ENCODE peak calls at places on chromosomes 13 and 19, in seven cellular contexts. One of them, this sample, is unnamed.

GRCh38 chr13:28531195-28531955 is 36.4 kb upstream of the FLT1 start:
- DNase-seq in H1: peak; percentile 27
- DNase-seq in mesenchymal stem cell: peak; percentile 50
- DNase-seq in H9: no peak
- DNase-seq in trophoblast cell: no peak
- DNase-seq in mesendoderm: peak; percentile 77
- DNase-seq in IMR-90: peak; percentile 30
- DNase-seq in this sample: peak; percentile 37

GRCh38 chr13:74187564-74187963 is 53.4 kb upstream of the KLF12 start:
- DNase-seq in mesenchymal stem cell: peak; percentile 27
- DNase-seq in trophoblast cell: peak; percentile 21
- DNase-seq in H1: no peak
- DNase-seq in H9: no peak
- DNase-seq in IMR-90: peak; percentile 42
- DNase-seq in mesendoderm: peak; percentile 28
- DNase-seq in this sample: no peak

GRCh38 chr13:23743717-23744116 is 145.5 kb downstream of the MIPEP start:
- DNase-seq in H9: no peak
- DNase-seq in trophoblast cell: no peak
- DNase-seq in IMR-90: no peak
- DNase-seq in mesenchymal stem cell: no peak
- DNase-seq in H1: no peak
- DNase-seq in mesendoderm: no peak
- DNase-seq in this sample: no peak

GRCh38 chr19:8366961-8367326 is 3.0 kb downstream of the ANGPTL4 start:
- DNase-seq in H1: no peak
- DNase-seq in trophoblast cell: no peak
- DNase-seq in H9: no peak
- DNase-seq in mesenchymal stem cell: no peak
- DNase-seq in mesendoderm: no peak
- DNase-seq in IMR-90: no peak
- DNase-seq in this sample: no peak

GRCh38 chr13:83215627-83216026 is 666.6 kb downstream of the SLITRK1 start:
- DNase-seq in H1: no peak
- DNase-seq in IMR-90: peak; percentile 81
- DNase-seq in trophoblast cell: no peak
- DNase-seq in H9: no peak
- DNase-seq in mesendoderm: no peak
- DNase-seq in mesenchymal stem cell: peak; percentile 52
- DNase-seq in this sample: no peak

GRCh38 chr13:36528105-36528504 is 95.8 kb downstream of the CCNA1 start:
- DNase-seq in mesenchymal stem cell: no peak
- DNase-seq in H9: no peak
- DNase-seq in mesendoderm: no peak
- DNase-seq in H1: no peak
- DNase-seq in IMR-90: no peak
- DNase-seq in trophoblast cell: no peak
- DNase-seq in this sample: no peak

GRCh38 chr13:113091211-113091771 is 14.3 kb upstream of the F7 start:
- DNase-seq in mesendoderm: no peak
- DNase-seq in H9: no peak
- DNase-seq in IMR-90: no peak
- DNase-seq in mesenchymal stem cell: no peak
- DNase-seq in H1: no peak
- DNase-seq in trophoblast cell: no peak
- DNase-seq in this sample: no peak

GRCh38 chr13:102710261-102710679 is 15.4 kb upstream of the METTL21C start:
- DNase-seq in mesenchymal stem cell: peak; percentile 7
- DNase-seq in IMR-90: peak; percentile 13
- DNase-seq in trophoblast cell: peak; percentile 77
- DNase-seq in H1: no peak
- DNase-seq in H9: no peak
- DNase-seq in mesendoderm: no peak
- DNase-seq in this sample: no peak

GRCh38 chr13:41562083-41562482 is 104.7 kb downstream of the RGCC start:
- DNase-seq in mesenchymal stem cell: peak; percentile 69
- DNase-seq in H1: no peak
- DNase-seq in H9: no peak
- DNase-seq in trophoblast cell: peak; percentile 22
- DNase-seq in IMR-90: peak; percentile 92
- DNase-seq in mesendoderm: no peak
- DNase-seq in this sample: no peak

GRCh38 chr13:50104493-50104892 is 89.2 kb downstream of the KCNRG start:
- DNase-seq in H1: no peak
- DNase-seq in trophoblast cell: no peak
- DNase-seq in IMR-90: peak; percentile 46
- DNase-seq in H9: no peak
- DNase-seq in mesenchymal stem cell: no peak
- DNase-seq in mesendoderm: peak; percentile 13
- DNase-seq in this sample: no peak

GRCh38 chr13:30334663-30335386 is 27.5 kb upstream of the KATNAL1 start:
- DNase-seq in mesenchymal stem cell: no peak
- DNase-seq in H1: no peak
- DNase-seq in trophoblast cell: peak; percentile 49
- DNase-seq in IMR-90: peak; percentile 4
- DNase-seq in mesendoderm: peak; percentile 58
- DNase-seq in H9: peak; percentile 43
- DNase-seq in this sample: peak; percentile 54

GRCh38 chr19:17125052-17125727 is 49.6 kb downstream of the MYO9B start:
- DNase-seq in IMR-90: peak; percentile 34
- DNase-seq in mesendoderm: no peak
- DNase-seq in H9: no peak
- DNase-seq in mesenchymal stem cell: no peak
- DNase-seq in trophoblast cell: no peak
- DNase-seq in H1: no peak
- DNase-seq in this sample: no peak

GRCh38 chr13:106034201-106034600 is 501.3 kb downstream of the EFNB2 start:
- DNase-seq in H9: no peak
- DNase-seq in IMR-90: no peak
- DNase-seq in H1: no peak
- DNase-seq in mesendoderm: peak; percentile 31
- DNase-seq in mesenchymal stem cell: peak; percentile 16
- DNase-seq in trophoblast cell: peak; percentile 30
- DNase-seq in this sample: no peak

GRCh38 chr19:21848706-21849105 is 12.7 kb upstream of the ZNF43 start:
- DNase-seq in mesenchymal stem cell: no peak
- DNase-seq in trophoblast cell: no peak
- DNase-seq in H1: no peak
- DNase-seq in mesendoderm: no peak
- DNase-seq in IMR-90: peak; percentile 31
- DNase-seq in H9: no peak
- DNase-seq in this sample: no peak

GRCh38 chr19:39407644-39408391 is 1.2 kb downstream of the ZFP36 start:
- DNase-seq in mesenchymal stem cell: peak; percentile 57
- DNase-seq in mesendoderm: no peak
- DNase-seq in H1: no peak
- DNase-seq in trophoblast cell: no peak
- DNase-seq in H9: no peak
- DNase-seq in IMR-90: no peak
- DNase-seq in this sample: no peak

GRCh38 chr19:52211926-52212571 is 22.2 kb downstream of the PPP2R1A start:
- DNase-seq in H9: no peak
- DNase-seq in mesenchymal stem cell: no peak
- DNase-seq in trophoblast cell: peak; percentile 57
- DNase-seq in mesendoderm: no peak
- DNase-seq in H1: no peak
- DNase-seq in IMR-90: no peak
- DNase-seq in this sample: no peak

GRCh38 chr13:51728972-51729371 is 75.0 kb downstream of the DHRS12 start:
- DNase-seq in mesendoderm: no peak
- DNase-seq in IMR-90: peak; percentile 92
- DNase-seq in H9: no peak
- DNase-seq in H1: no peak
- DNase-seq in mesenchymal stem cell: peak; percentile 92
- DNase-seq in trophoblast cell: peak; percentile 87
- DNase-seq in this sample: no peak

GRCh38 chr13:110705356-110705825 is 525 bp downstream of the CARS2 start:
- DNase-seq in mesendoderm: no peak
- DNase-seq in H1: no peak
- DNase-seq in trophoblast cell: no peak
- DNase-seq in mesenchymal stem cell: no peak
- DNase-seq in H9: no peak
- DNase-seq in IMR-90: no peak
- DNase-seq in this sample: no peak

GRCh38 chr13:35411059-35411744 is 65.3 kb downstream of the MAB21L1 start:
- DNase-seq in H9: no peak
- DNase-seq in mesendoderm: no peak
- DNase-seq in trophoblast cell: no peak
- DNase-seq in IMR-90: no peak
- DNase-seq in H1: no peak
- DNase-seq in mesenchymal stem cell: no peak
- DNase-seq in this sample: no peak

GRCh38 chr13:99393791-99394735 is 86.9 kb upstream of the GPR183 start:
- DNase-seq in H1: no peak
- DNase-seq in IMR-90: no peak
- DNase-seq in mesendoderm: no peak
- DNase-seq in trophoblast cell: no peak
- DNase-seq in mesenchymal stem cell: no peak
- DNase-seq in H9: no peak
- DNase-seq in this sample: no peak

GRCh38 chr19:18999016-18999758 is 34.1 kb downstream of the SUGP2 start:
- DNase-seq in H9: no peak
- DNase-seq in IMR-90: peak; percentile 58
- DNase-seq in H1: no peak
- DNase-seq in mesenchymal stem cell: no peak
- DNase-seq in trophoblast cell: no peak
- DNase-seq in mesendoderm: no peak
- DNase-seq in this sample: no peak

GRCh38 chr13:112374271-112374670 is 1.9 kb upstream of the SPACA7 start:
- DNase-seq in trophoblast cell: no peak
- DNase-seq in mesenchymal stem cell: no peak
- DNase-seq in H1: no peak
- DNase-seq in IMR-90: no peak
- DNase-seq in H9: no peak
- DNase-seq in mesendoderm: no peak
- DNase-seq in this sample: no peak

GRCh38 chr19:47113446-47114348 is at the start of gene ZC3H4:
- DNase-seq in mesendoderm: peak; percentile 96
- DNase-seq in IMR-90: peak; percentile 93
- DNase-seq in mesenchymal stem cell: peak; percentile 94
- DNase-seq in H1: peak; percentile 77
- DNase-seq in trophoblast cell: peak; percentile 95
- DNase-seq in H9: peak; percentile 94
- DNase-seq in this sample: peak; percentile 91

GRCh38 chr19:53355739-53356138 is 9.8 kb upstream of the ZNF525 start:
- DNase-seq in H1: no peak
- DNase-seq in IMR-90: no peak
- DNase-seq in H9: no peak
- DNase-seq in mesendoderm: no peak
- DNase-seq in trophoblast cell: no peak
- DNase-seq in mesenchymal stem cell: no peak
- DNase-seq in this sample: no peak

GRCh38 chr13:110398564-110399507 is 91.8 kb downstream of the COL4A2 start:
- DNase-seq in trophoblast cell: peak; percentile 95
- DNase-seq in mesendoderm: peak; percentile 67
- DNase-seq in H9: no peak
- DNase-seq in IMR-90: peak; percentile 72
- DNase-seq in H1: no peak
- DNase-seq in mesenchymal stem cell: peak; percentile 45
- DNase-seq in this sample: no peak

GRCh38 chr19:55635856-55636440 is 4.9 kb upstream of the ZNF580 start:
- DNase-seq in mesendoderm: no peak
- DNase-seq in mesenchymal stem cell: no peak
- DNase-seq in H1: no peak
- DNase-seq in IMR-90: no peak
- DNase-seq in trophoblast cell: no peak
- DNase-seq in H9: no peak
- DNase-seq in this sample: no peak
- H3K4me1 ChIP-seq in mesendoderm: peaks cover 8% of the 10 kb centered on the region
- H3K4me1 ChIP-seq in mesenchymal stem cell: peaks cover 35% of the 10 kb centered on the region
- H3K4me1 ChIP-seq in H1: peaks cover 9% of the 10 kb centered on the region
- H3K4me1 ChIP-seq in IMR-90: peaks cover 11% of the 10 kb centered on the region
- H3K4me1 ChIP-seq in trophoblast cell: peaks cover 18% of the 10 kb centered on the region
- H3K4me1 ChIP-seq in H9: peaks cover 2% of the 10 kb centered on the region
- H3K4me1 ChIP-seq in this sample: peaks cover 18% of the 10 kb centered on the region

GRCh38 chr13:75919660-75920199 is 283.6 kb downstream of the LMO7 start:
- DNase-seq in H9: no peak
- DNase-seq in mesendoderm: no peak
- DNase-seq in trophoblast cell: no peak
- DNase-seq in mesenchymal stem cell: no peak
- DNase-seq in IMR-90: no peak
- DNase-seq in H1: no peak
- DNase-seq in this sample: no peak
- H2AK5ac ChIP-seq in H9: no peak overlapping the region
- H2AK5ac ChIP-seq in mesendoderm: no peak overlapping the region
- H2AK5ac ChIP-seq in trophoblast cell: no peak overlapping the region
- H2AK5ac ChIP-seq in mesenchymal stem cell: no peak overlapping the region
- H2AK5ac ChIP-seq in IMR-90: no peak overlapping the region
- H2AK5ac ChIP-seq in H1: no peak overlapping the region
- H2AK5ac ChIP-seq in this sample: no peak overlapping the region

DNA sequence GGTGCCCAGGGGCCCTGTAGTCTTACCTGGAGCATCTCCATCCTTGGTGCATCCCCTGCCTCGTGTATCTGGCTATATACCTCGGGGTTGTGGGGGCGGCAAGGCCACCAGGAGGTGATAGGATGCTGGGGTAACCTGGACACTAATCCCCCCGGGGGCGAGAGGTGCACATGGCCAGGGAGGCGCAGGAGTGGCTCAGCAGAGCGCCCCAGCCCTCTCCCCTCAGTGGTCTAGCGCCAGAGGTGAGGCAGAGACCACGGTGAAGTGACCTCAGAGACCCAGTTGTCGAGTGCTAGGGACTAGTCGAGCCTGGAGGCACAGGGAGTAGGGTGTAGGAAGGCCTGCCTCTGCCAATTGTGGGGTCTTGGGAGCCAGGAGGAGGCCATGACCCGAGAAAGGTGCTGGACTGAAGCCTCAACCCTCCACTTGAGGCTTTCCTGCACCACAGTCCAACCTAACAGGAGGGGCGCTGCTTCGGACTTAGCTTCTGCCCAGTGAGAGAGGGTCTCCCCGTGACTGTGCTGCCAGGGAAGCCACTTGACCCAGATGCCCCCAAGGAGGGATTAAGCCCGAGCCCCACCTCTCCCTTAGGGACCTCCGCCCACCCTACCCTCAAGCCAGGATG is at the start of gene LHB:
- DNase-seq in H9: peak; percentile 61
- DNase-seq in mesendoderm: no peak
- DNase-seq in IMR-90: no peak
- DNase-seq in trophoblast cell: no peak
- DNase-seq in H1: no peak
- DNase-seq in mesenchymal stem cell: no peak
- DNase-seq in this sample: no peak
- H3K4me2 ChIP-seq in H9: peak within 1 kb of the TSS; percentile 25
- H3K4me2 ChIP-seq in mesendoderm: peak within 1 kb of the TSS; percentile 44
- H3K4me2 ChIP-seq in IMR-90: peak within 1 kb of the TSS; percentile 93
- H3K4me2 ChIP-seq in trophoblast cell: peak within 1 kb of the TSS; percentile 61
- H3K4me2 ChIP-seq in H1: peak within 1 kb of the TSS; percentile 78
- H3K4me2 ChIP-seq in mesenchymal stem cell: peak within 1 kb of the TSS; percentile 85
- H3K4me2 ChIP-seq in this sample: peak within 1 kb of the TSS; percentile 57

GRCh38 chr19:37506387-37507166 is at the start of gene ZNF793:
- DNase-seq in trophoblast cell: peak; percentile 79
- DNase-seq in IMR-90: peak; percentile 54
- DNase-seq in mesendoderm: peak; percentile 96
- DNase-seq in H1: peak; percentile 68
- DNase-seq in H9: peak; percentile 87
- DNase-seq in mesenchymal stem cell: peak; percentile 82
- DNase-seq in this sample: peak; percentile 74
- H3K4me1 ChIP-seq in trophoblast cell: peaks cover 2% of the 10 kb centered on the region
- H3K4me1 ChIP-seq in IMR-90: no peaks in the 10 kb centered on the region
- H3K4me1 ChIP-seq in mesendoderm: peaks cover 5% of the 10 kb centered on the region
- H3K4me1 ChIP-seq in H1: peaks cover 6% of the 10 kb centered on the region
- H3K4me1 ChIP-seq in H9: peaks cover 3% of the 10 kb centered on the region
- H3K4me1 ChIP-seq in mesenchymal stem cell: peaks cover 1% of the 10 kb centered on the region
- H3K4me1 ChIP-seq in this sample: peaks cover 5% of the 10 kb centered on the region

This sample was measured in neuronal stem cell.